ENCODE peak calls at places on chromosomes 1 and 21, in ten cellular contexts. C, E, T, U, A, X, I, O, K and G are unnamed samples.

GRCh38 chr1:164823486-164824279 is 264.7 kb downstream of the PBX1 start:
- DNase-seq in U (no peak), T (no peak), I (peak; percentile 55), K (no peak), E (no peak), A (no peak), X (no peak), C (no peak), O (peak; percentile 81), G (no peak)

GRCh38 chr1:156705321-156705917 is at the start of gene CRABP2:
- DNase-seq in K (no peak), A (peak; percentile 29), O (peak; percentile 56), T (no peak), E (no peak), I (no peak), C (no peak), X (no peak), U (no peak), G (no peak)

GRCh38 chr1:115275216-115275615 is 62.8 kb downstream of the NGF start:
- DNase-seq in U (no peak), O (peak; percentile 59), X (peak; percentile 20), I (peak; percentile 35), K (no peak), C (peak; percentile 26), E (no peak), A (no peak), T (no peak), G (no peak)

GRCh38 chr1:7712731-7713323 is 58.3 kb upstream of the VAMP3 start:
- DNase-seq in I (no peak), O (no peak), E (no peak), C (no peak), X (no peak), K (no peak), A (no peak), T (no peak), U (no peak), G (no peak)

GRCh38 chr1:53367503-53368313 is 39.8 kb upstream of the LRP8 start:
- DNase-seq in U (peak; percentile 80), E (no peak), A (no peak), O (no peak), T (peak; percentile 67), X (no peak), C (peak; percentile 86), I (no peak), K (no peak), G (no peak)

GRCh38 chr21:31282095-31282709 is 61.9 kb downstream of the TIAM1 start:
- DNase-seq in O (peak; percentile 95), U (no peak), A (no peak), C (no peak), E (no peak), X (no peak), K (peak; percentile 72), T (no peak), I (peak; percentile 97), G (no peak)

GRCh38 chr21:39182016-39182415 is 1.2 kb downstream of the PSMG1 start:
- DNase-seq in U (no peak), O (no peak), E (no peak), T (no peak), A (no peak), K (no peak), I (no peak), C (no peak), X (no peak), G (no peak)

GRCh38 chr1:89261926-89262540 is 10.6 kb downstream of the GBP5 start:
- DNase-seq in O (no peak), X (no peak), I (peak; percentile 26), C (no peak), U (no peak), K (no peak), T (no peak), E (no peak), A (peak; percentile 5), G (no peak)

GRCh38 chr1:167121375-167122120 is 27.7 kb downstream of the STYXL2 start:
- DNase-seq in K (no peak), X (peak; percentile 25), E (no peak), I (no peak), O (peak; percentile 19), C (no peak), T (peak; percentile 72), U (peak; percentile 84), A (peak; percentile 51), G (peak; percentile 10)

GRCh38 chr1:234533975-234534876 is 55.2 kb upstream of the TARBP1 start:
- DNase-seq in T (no peak), X (peak; percentile 42), E (no peak), I (peak; percentile 100), O (peak; percentile 100), A (no peak), C (no peak), U (peak; percentile 98), K (peak; percentile 100), G (peak; percentile 53)